ENCODE peak calls at places on chromosomes 13 and 19, in ten cellular contexts. U, K, L, E, F, I, T, Y, J and B are unnamed samples.

GRCh38 chr19:42421591-42422031 is 5.6 kb downstream of the LIPE start:
- DNase-seq in U (no peak), T (no peak), J (no peak), K (no peak), E (no peak), F (no peak), Y (no peak), L (no peak), I (no peak), B (no peak)

GRCh38 chr19:29641597-29641996 is 23.7 kb upstream of the PLEKHF1 start:
- DNase-seq in F (no peak), E (no peak), T (no peak), Y (no peak), J (no peak), K (no peak), I (no peak), L (no peak), U (no peak), B (no peak)

GRCh38 chr13:42650470-42650869 is 76.5 kb downstream of the TNFSF11 start:
- DNase-seq in I (no peak), Y (no peak), L (no peak), J (no peak), U (no peak), F (no peak), T (no peak), E (no peak), K (peak), B (no peak)

GRCh38 chr19:29777916-29778315 is 33.9 kb upstream of the CCNE1 start:
- DNase-seq in K (no peak), L (no peak), I (no peak), F (no peak), J (no peak), E (no peak), T (no peak), Y (no peak), U (no peak), B (no peak)

GRCh38 chr19:51644636-51645271 is 1.9 kb downstream of the SIGLEC14 start:
- DNase-seq in E (no peak), J (no peak), Y (no peak), L (no peak), T (no peak), U (no peak), I (no peak), K (no peak), F (no peak), B (no peak)

GRCh38 chr19:29546583-29547190 is 20.9 kb downstream of the VSTM2B start:
- DNase-seq in U (no peak), I (no peak), Y (no peak), K (no peak), T (no peak), J (no peak), L (no peak), F (no peak), E (no peak), B (no peak)

GRCh38 chr13:94966380-94966779 is 254.0 kb upstream of the SOX21 start:
- DNase-seq in F (no peak), E (peak), K (no peak), J (no peak), U (no peak), Y (no peak), T (no peak), I (no peak), L (no peak), B (peak)

GRCh38 chr19:49161987-49162386 is 4.4 kb downstream of the TRPM4 start:
- DNase-seq in E (no peak), Y (no peak), I (no peak), T (no peak), U (no peak), J (no peak), F (no peak), L (no peak), K (no peak), B (no peak)

GRCh38 chr13:99663908-99664307 is 162.6 kb downstream of the TM9SF2 start:
- DNase-seq in U (no peak), L (no peak), E (no peak), Y (no peak), T (no peak), I (no peak), F (no peak), K (no peak), J (no peak), B (no peak)

GRCh38 chr19:1153891-1154730 is 20.0 kb downstream of the SBNO2 start:
- DNase-seq in E (no peak), U (no peak), J (no peak), F (no peak), K (no peak), I (no peak), Y (no peak), T (no peak), L (no peak), B (no peak)

GRCh38 chr13:22028831-22029230 is 358.0 kb downstream of the FGF9 start:
- DNase-seq in Y (no peak), J (no peak), E (no peak), I (no peak), L (no peak), T (no peak), K (no peak), F (no peak), U (no peak), B (no peak)

GRCh38 chr19:13705928-13706447 is 58.3 kb upstream of the MRI1 start:
- DNase-seq in K (no peak), L (no peak), U (no peak), T (no peak), E (no peak), J (no peak), Y (no peak), I (no peak), F (no peak), B (no peak)

GRCh38 chr13:113777311-113778260 is 18.6 kb downstream of the TMEM255B start:
- DNase-seq in E (no peak), J (no peak), Y (peak), T (no peak), U (no peak), I (peak), L (no peak), F (no peak), K (no peak), B (no peak)

GRCh38 chr19:46390866-46391265 is 22.5 kb downstream of the CCDC8 start:
- DNase-seq in T (peak), U (no peak), I (no peak), Y (peak), K (peak), F (no peak), E (no peak), J (no peak), L (no peak), B (no peak)

GRCh38 chr19:14476663-14477401 is 1.7 kb upstream of the PTGER1 start:
- DNase-seq in T (peak), K (peak), L (no peak), I (no peak), F (no peak), E (no peak), Y (peak), J (no peak), U (peak), B (peak)

GRCh38 chr13:36282818-36283432 is 14.7 kb downstream of the CCDC169 start:
- DNase-seq in F (peak), U (peak), E (no peak), T (no peak), K (peak), J (no peak), L (no peak), I (no peak), Y (peak), B (peak)

GRCh38 chr13:72293206-72293605 is 426.2 kb upstream of the DACH1 start:
- DNase-seq in I (no peak), J (no peak), L (no peak), F (no peak), Y (no peak), E (no peak), K (no peak), T (no peak), U (no peak), B (no peak)

GRCh38 chr19:722553-723101 is 13.9 kb downstream of the PALM start:
- DNase-seq in T (no peak), F (no peak), I (no peak), K (no peak), U (no peak), E (no peak), Y (no peak), J (no peak), L (no peak), B (no peak)

GRCh38 chr13:34246511-34246910 is 428.6 kb downstream of the RFC3 start:
- DNase-seq in K (peak), L (no peak), E (no peak), Y (no peak), J (no peak), I (no peak), F (no peak), U (peak), T (no peak), B (no peak)

GRCh38 chr19:57829316-57829715 is 783 bp upstream of the ZNF587B start:
- DNase-seq in L (no peak), I (no peak), Y (no peak), J (no peak), F (no peak), U (no peak), K (no peak), T (no peak), E (no peak), B (no peak)

GRCh38 chr13:45055902-45056648 is 64.2 kb upstream of the GTF2F2 start:
- DNase-seq in E (no peak), J (no peak), I (no peak), Y (peak), K (peak), L (peak), F (no peak), U (no peak), T (no peak), B (peak)

GRCh38 chr19:39825531-39826076 is 8.4 kb downstream of the DYRK1B start:
- DNase-seq in F (no peak), J (no peak), Y (no peak), E (no peak), U (no peak), K (no peak), I (no peak), T (no peak), L (no peak), B (no peak)

GRCh38 chr13:31947105-31947504 is 84.5 kb upstream of the FRY start:
- DNase-seq in Y (no peak), E (no peak), K (peak), J (no peak), L (no peak), U (no peak), I (no peak), F (no peak), T (no peak), B (no peak)

GRCh38 chr13:27533155-27533643 is 82.8 kb upstream of the MTIF3 start:
- DNase-seq in U (peak), K (peak), L (peak), J (no peak), T (peak), F (peak), I (peak), Y (peak), E (peak), B (peak)

GRCh38 chr19:46474211-46474610 is 2.8 kb upstream of the PNMA8A start:
- DNase-seq in E (no peak), U (no peak), I (no peak), Y (no peak), F (no peak), K (no peak), J (no peak), T (no peak), L (no peak), B (no peak)

GRCh38 chr19:33344210-33344609 is 29.3 kb upstream of the CEBPG start:
- DNase-seq in E (no peak), J (no peak), L (peak), F (peak), I (peak), T (no peak), K (peak), U (no peak), Y (peak), B (no peak)

GRCh38 chr13:34108396-34108795 is 290.4 kb downstream of the RFC3 start:
- DNase-seq in F (no peak), Y (no peak), T (no peak), E (no peak), J (no peak), L (no peak), U (no peak), I (no peak), K (no peak), B (no peak)